ENCODE peak calls at places on chromosome 15, in four cellular contexts. J, C, D and N are unnamed samples.

GRCh38 chr15:63234479-63234878 is 42.9 kb upstream of the APH1B start:
- DNase-seq in D (no peak), C (peak), J (no peak), N (no peak)

GRCh38 chr15:50124557-50125080 is 5.6 kb upstream of the ATP8B4 start:
- DNase-seq in D (no peak), C (no peak), J (no peak), N (no peak)

GRCh38 chr15:81049835-81050234 is 49.1 kb downstream of the TLNRD1 start:
- DNase-seq in D (no peak), C (no peak), J (no peak), N (no peak)

GRCh38 chr15:48657891-48658591 is 12.5 kb upstream of the FBN1 start:
- DNase-seq in C (no peak), D (no peak), J (no peak), N (no peak)

GRCh38 chr15:68051109-68051508 is 3.0 kb upstream of the PIAS1 start:
- DNase-seq in D (no peak), J (no peak), C (no peak), N (no peak)

GRCh38 chr15:40247406-40247971 is 8.6 kb downstream of the PAK6 start:
- DNase-seq in D (no peak), C (no peak), J (no peak), N (no peak)

GRCh38 chr15:58344164-58345070 is 87.4 kb upstream of the LIPC start:
- DNase-seq in C (no peak), J (no peak), D (no peak), N (no peak)

GRCh38 chr15:31359722-31360111 is 33.1 kb downstream of the KLF13 start:
- DNase-seq in J (no peak), C (no peak), D (no peak), N (no peak)

GRCh38 chr15:96851613-96852012 is 521.1 kb downstream of the NR2F2 start:
- DNase-seq in D (no peak), C (peak), J (no peak), N (no peak)

GRCh38 chr15:101568304-101568703 is 78.8 kb upstream of the PCSK6 start:
- DNase-seq in D (no peak), C (peak), J (no peak), N (no peak)

GRCh38 chr15:89835190-89835564 is 20.5 kb upstream of the ANPEP start:
- DNase-seq in J (no peak), C (no peak), D (no peak), N (no peak)

GRCh38 chr15:30923429-30923828 is 19.7 kb downstream of the FAN1 start:
- DNase-seq in J (no peak), C (no peak), D (no peak), N (no peak)

GRCh38 chr15:70284438-70285214 is 186.9 kb upstream of the TLE3 start:
- DNase-seq in C (no peak), J (no peak), D (no peak), N (no peak)

GRCh38 chr15:57297163-57297593 is 79.1 kb upstream of the CGNL1 start:
- DNase-seq in D (no peak), C (no peak), J (no peak), N (no peak)